ENCODE peak calls at places on chromosomes 12 and 14, in ten cellular contexts. U, J, M, A, V, L, F, K, R and W are unnamed samples.

GRCh38 chr14:98903371-98903770 is 368.6 kb downstream of the BCL11B start:
- DNase-seq in U (no peak), J (no peak), M (no peak), A (no peak), V (no peak), L (no peak), F (no peak), K (no peak), R (no peak), W (no peak)

GRCh38 chr12:117692512-117692911 is 276.3 kb downstream of the KSR2 start:
- DNase-seq in U (no peak), J (no peak), M (no peak), A (no peak), V (no peak), L (no peak), F (no peak), K (no peak), R (no peak), W (no peak)

GRCh38 chr12:52585951-52586350 is 12.3 kb upstream of the KRT74 start:
- DNase-seq in U (peak; percentile 54), J (no peak), M (no peak), A (no peak), V (no peak), L (no peak), F (no peak), K (no peak), R (no peak), W (peak; percentile 19)

GRCh38 chr12:86772688-86773087 is 516.5 kb upstream of the MGAT4C start:
- DNase-seq in U (no peak), J (no peak), M (no peak), A (no peak), V (no peak), L (no peak), F (no peak), K (peak; percentile 34), R (peak; percentile 61), W (no peak)

GRCh38 chr14:51738754-51739153 is 87.0 kb downstream of the FRMD6 start:
- DNase-seq in U (no peak), J (no peak), M (no peak), A (no peak), V (no peak), L (no peak), F (no peak), K (no peak), R (no peak), W (no peak)

GRCh38 chr12:72024613-72025012 is 86.0 kb downstream of the TPH2 start:
- DNase-seq in U (no peak), J (no peak), M (no peak), A (no peak), V (no peak), L (no peak), F (no peak), K (no peak), R (no peak), W (no peak)

GRCh38 chr14:95260537-95261440 is 58.9 kb downstream of the CLMN start:
- DNase-seq in U (no peak), J (no peak), M (no peak), A (no peak), V (no peak), L (no peak), F (no peak), K (peak; percentile 68), R (peak; percentile 88), W (no peak)

GRCh38 chr14:61525293-61526011 is 169.9 kb upstream of the HIF1A start:
- DNase-seq in U (peak; percentile 41), J (peak; percentile 58), M (peak; percentile 84), A (peak; percentile 73), V (peak; percentile 69), L (peak; percentile 58), F (peak; percentile 64), K (peak; percentile 100), R (peak; percentile 89), W (no peak)

GRCh38 chr14:93953739-93954515 is 22.4 kb downstream of the ASB2 start:
- DNase-seq in U (no peak), J (no peak), M (peak; percentile 40), A (no peak), V (no peak), L (no peak), F (no peak), K (no peak), R (no peak), W (no peak)

GRCh38 chr14:93951798-93952540 is 24.4 kb downstream of the ASB2 start:
- DNase-seq in U (no peak), J (no peak), M (peak; percentile 51), A (no peak), V (no peak), L (no peak), F (no peak), K (no peak), R (peak; percentile 25), W (no peak)

GRCh38 chr14:93952829-93953228 is 23.5 kb downstream of the ASB2 start:
- DNase-seq in U (no peak), J (no peak), M (peak; percentile 12), A (no peak), V (no peak), L (no peak), F (no peak), K (no peak), R (no peak), W (no peak)

GRCh38 chr14:93954516-93954830 is 21.9 kb downstream of the ASB2 start:
- DNase-seq in U (no peak), J (no peak), M (no peak), A (no peak), V (no peak), L (no peak), F (no peak), K (no peak), R (no peak), W (no peak)

DNA sequence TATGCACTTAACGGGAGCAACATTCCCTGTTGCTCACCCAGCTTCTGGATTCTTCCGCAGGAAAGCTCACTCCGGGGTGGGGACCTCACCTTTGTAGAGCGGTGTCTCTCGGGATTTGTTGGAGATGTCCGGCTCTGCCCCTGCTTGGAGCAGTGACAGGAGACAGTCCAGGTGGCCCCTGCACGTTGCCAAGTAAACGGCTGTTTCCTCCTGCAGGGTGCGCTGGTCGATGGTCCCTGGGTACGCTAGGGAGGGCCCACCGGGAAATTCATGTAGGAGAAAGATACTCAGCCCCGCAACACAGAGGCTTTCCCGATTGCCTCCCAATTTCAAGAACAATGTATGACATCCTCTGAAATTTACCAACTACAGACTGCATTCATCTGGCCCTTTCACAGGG is 23.1 kb downstream of the ASB2 start:
- DNase-seq in U (no peak), J (no peak), M (peak; percentile 34), A (no peak), V (no peak), L (no peak), F (no peak), K (no peak), R (no peak), W (no peak)
- H3K4me3 ChIP-seq in U (no peak overlapping the region), J (no peak overlapping the region), M (no peak overlapping the region), A (no peak overlapping the region), V (no peak overlapping the region), L (no peak overlapping the region), F (no peak overlapping the region), K (no peak overlapping the region), R (no peak overlapping the region), W (no peak overlapping the region)

DNA sequence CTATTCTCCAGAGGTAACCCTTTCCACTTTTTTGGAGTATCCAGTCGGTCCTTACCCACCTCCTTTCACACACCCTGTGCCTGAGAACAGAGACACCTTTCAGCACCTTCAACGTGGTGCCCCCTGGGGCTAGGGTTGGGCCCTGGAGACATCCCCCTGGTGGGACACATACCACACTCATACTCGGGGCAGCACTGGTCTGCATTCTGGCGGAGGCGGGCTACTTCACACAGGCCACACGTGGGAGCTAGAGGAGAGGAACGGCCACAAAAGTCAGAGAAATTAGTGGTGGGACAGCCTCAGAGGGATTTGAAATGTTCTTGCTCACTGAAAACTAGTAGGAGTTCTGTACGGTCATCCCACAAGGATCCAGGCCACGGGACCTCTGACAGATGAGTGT is 39.8 kb upstream of the ANO2 start:
- DNase-seq in U (no peak), J (no peak), M (no peak), A (no peak), V (no peak), L (no peak), F (no peak), K (no peak), R (no peak), W (no peak)
- H3K36me3 ChIP-seq in U (no peaks in the 10 kb centered on the region), J (no peaks in the 10 kb centered on the region), M (no peaks in the 10 kb centered on the region), A (peaks cover 5% of the 10 kb centered on the region), V (peaks cover 3% of the 10 kb centered on the region), L (no peaks in the 10 kb centered on the region), F (no peaks in the 10 kb centered on the region), K (no peaks in the 10 kb centered on the region), R (no peaks in the 10 kb centered on the region), W (no peaks in the 10 kb centered on the region)

DNA sequence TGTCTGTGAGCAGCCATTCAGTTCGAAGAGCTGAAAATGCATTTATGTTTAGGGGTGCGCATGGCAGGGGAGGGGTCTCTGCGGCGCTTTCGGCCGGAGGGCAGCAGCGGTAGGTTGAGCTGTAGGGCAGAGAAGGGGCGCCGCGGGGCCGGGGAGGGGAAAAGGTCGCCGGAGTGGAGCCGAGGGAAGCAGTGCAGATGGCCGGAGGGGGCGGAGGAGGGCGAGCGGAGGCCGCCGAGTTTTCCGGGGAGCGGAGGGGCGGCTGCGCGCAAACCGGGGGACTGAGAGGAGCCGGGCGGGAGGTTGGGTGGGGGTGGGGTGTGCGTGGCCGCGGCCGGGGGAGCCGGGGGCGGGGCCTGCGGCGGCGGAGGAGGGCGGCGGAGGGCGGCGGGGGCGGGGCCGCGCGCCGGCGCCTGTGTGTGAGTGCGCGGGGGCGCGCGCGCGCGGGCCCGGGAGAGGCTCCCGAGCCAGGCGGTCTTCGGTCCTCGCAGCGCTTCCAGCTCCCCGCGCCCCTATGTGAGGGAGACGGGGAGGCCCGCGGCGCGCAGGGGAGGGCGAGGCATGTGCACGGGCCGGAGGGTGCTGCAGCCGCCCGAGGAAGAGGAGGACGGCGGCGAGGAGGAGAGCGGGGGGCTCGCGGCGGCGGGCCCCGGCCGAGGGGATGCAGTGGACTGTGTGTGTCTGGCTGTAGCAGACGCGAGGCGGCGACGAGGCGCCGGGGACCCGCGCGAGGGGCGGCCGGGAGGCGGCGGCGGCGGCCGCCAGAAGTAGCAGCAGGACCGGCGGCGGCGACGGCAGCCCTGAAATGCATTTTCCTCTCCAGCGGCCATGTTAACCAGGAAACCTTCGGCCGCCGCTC is at the start of gene DYRK2:
- DNase-seq in U (peak; percentile 71), J (peak; percentile 94), M (peak; percentile 90), A (peak; percentile 87), V (peak; percentile 67), L (peak; percentile 82), F (peak; percentile 70), K (peak; percentile 75), R (peak; percentile 84), W (peak; percentile 82)
- TF ChIP-seq CTCF in U (no peak), J (peak; percentile 25), M (no peak), A (no peak), V (no peak), L (no peak), F (no peak), K (no peak), R (no peak), W (no peak)

GRCh38 chr14:73753043-73753886 is 39.1 kb upstream of the PNMA1 start:
- DNase-seq in U (no peak), J (peak; percentile 77), M (no peak), A (peak; percentile 76), V (no peak), L (peak; percentile 76), F (no peak), K (no peak), R (no peak), W (no peak)

GRCh38 chr14:73754911-73755360 is 40.8 kb upstream of the PNMA1 start:
- DNase-seq in U (no peak), J (peak; percentile 65), M (no peak), A (no peak), V (no peak), L (peak; percentile 71), F (peak; percentile 54), K (no peak), R (peak; percentile 88), W (no peak)

GRCh38 chr14:73753887-73754880 is 40.0 kb upstream of the PNMA1 start:
- DNase-seq in U (no peak), J (no peak), M (no peak), A (no peak), V (no peak), L (no peak), F (no peak), K (peak; percentile 56), R (no peak), W (no peak)

GRCh38 chr14:73757381-73757780 is 43.2 kb upstream of the PNMA1 start:
- DNase-seq in U (no peak), J (no peak), M (no peak), A (no peak), V (no peak), L (no peak), F (no peak), K (no peak), R (no peak), W (no peak)

DNA sequence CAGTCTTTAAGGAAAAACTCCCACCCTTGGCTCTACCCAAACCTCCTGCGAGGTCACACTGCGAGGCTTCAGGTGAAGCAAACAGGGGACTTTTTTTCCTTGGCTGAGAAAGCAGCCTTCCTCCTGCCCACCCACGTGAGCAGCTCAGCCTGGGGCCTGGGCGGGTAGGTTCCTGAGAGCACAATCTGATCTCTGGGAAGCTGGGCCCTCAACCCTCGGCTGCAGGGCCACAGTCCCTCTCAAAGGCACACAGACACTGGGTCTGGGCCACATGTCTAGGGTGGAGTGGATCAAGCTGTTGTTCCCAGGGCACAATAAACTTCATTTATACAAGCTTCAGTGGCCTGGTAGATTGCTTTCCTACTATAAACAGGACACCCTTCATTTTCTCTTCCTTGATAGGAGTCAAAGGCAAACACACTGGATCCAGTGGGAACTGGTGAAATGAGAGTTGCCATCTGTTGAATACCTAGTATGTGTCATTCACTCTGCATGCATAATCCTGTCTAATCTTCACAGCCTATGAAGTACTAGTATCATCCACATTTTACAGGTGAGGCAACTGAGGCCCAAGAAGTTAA is 41.3 kb upstream of the PNMA1 start:
- DNase-seq in U (no peak), J (no peak), M (no peak), A (peak; percentile 78), V (no peak), L (peak; percentile 55), F (no peak), K (no peak), R (no peak), W (no peak)
- H3K4me3 ChIP-seq in U (no peak overlapping the region), J (no peak overlapping the region), M (no peak overlapping the region), A (peak overlapping the region; percentile 23), V (no peak overlapping the region), L (no peak overlapping the region), F (peak overlapping the region; percentile 36), K (peak overlapping the region; percentile 2), R (no peak overlapping the region), W (no peak overlapping the region)